ENCODE peak calls at places on chromosomes 11 and 22, in five cellular contexts. Y is H1, X is neuronal stem cell, D is suprapubic skin, Q is cardiac fibroblast. B is an unnamed sample.

GRCh38 chr11:3111919-3112690 is 53.0 kb downstream of the OSBPL5 start:
- DNase-seq in D (no peak), Y (no peak), Q (peak), X (no peak), B (peak)

GRCh38 chr11:73310076-73310475 is 2.0 kb downstream of the ARHGEF17 start:
- DNase-seq in Q (no peak), D (no peak), X (no peak), Y (no peak), B (no peak)

GRCh38 chr22:46111645-46112306 is 38.5 kb upstream of the PPARA start:
- DNase-seq in D (no peak), X (no peak), Q (no peak), Y (no peak), B (no peak)

GRCh38 chr11:15835705-15836411 is 520.5 kb downstream of the SOX6 start:
- DNase-seq in Q (no peak), X (no peak), Y (no peak), D (no peak), B (no peak)

GRCh38 chr22:32048069-32048468 is 5.0 kb downstream of the SLC5A1 start:
- DNase-seq in Y (no peak), X (no peak), D (no peak), Q (no peak), B (no peak)

GRCh38 chr22:39458443-39459083 is 1.8 kb downstream of the MGAT3 start:
- DNase-seq in D (no peak), Y (no peak), X (no peak), Q (no peak), B (no peak)

GRCh38 chr22:49404576-49405199 is 423.0 kb downstream of the BRD1 start:
- DNase-seq in X (no peak), Y (no peak), Q (no peak), D (no peak), B (no peak)

GRCh38 chr11:132177106-132177505 is 806.7 kb downstream of the NTM start:
- DNase-seq in Y (no peak), X (peak), D (no peak), Q (peak), B (peak)

GRCh38 chr11:123184531-123184930 is 10.5 kb downstream of the CLMP start:
- DNase-seq in D (no peak), X (no peak), Y (no peak), Q (no peak), B (no peak)

GRCh38 chr11:2825886-2826678 is 59.5 kb downstream of the CDKN1C start:
- DNase-seq in D (peak), Y (no peak), Q (peak), X (peak), B (no peak)

GRCh38 chr11:26909429-26910009 is 84.4 kb upstream of the FIBIN start:
- DNase-seq in D (no peak), Q (no peak), X (no peak), Y (no peak), B (no peak)

GRCh38 chr11:26904114-26904513 is 89.8 kb upstream of the FIBIN start:
- DNase-seq in Q (no peak), D (no peak), Y (no peak), X (no peak), B (no peak)

GRCh38 chr11:26904801-26905200 is 89.1 kb upstream of the FIBIN start:
- DNase-seq in Y (no peak), D (no peak), Q (no peak), X (no peak), B (no peak)

GRCh38 chr11:26901162-26901561 is 92.8 kb upstream of the FIBIN start:
- DNase-seq in X (no peak), Q (peak), Y (no peak), D (no peak), B (no peak)

DNA sequence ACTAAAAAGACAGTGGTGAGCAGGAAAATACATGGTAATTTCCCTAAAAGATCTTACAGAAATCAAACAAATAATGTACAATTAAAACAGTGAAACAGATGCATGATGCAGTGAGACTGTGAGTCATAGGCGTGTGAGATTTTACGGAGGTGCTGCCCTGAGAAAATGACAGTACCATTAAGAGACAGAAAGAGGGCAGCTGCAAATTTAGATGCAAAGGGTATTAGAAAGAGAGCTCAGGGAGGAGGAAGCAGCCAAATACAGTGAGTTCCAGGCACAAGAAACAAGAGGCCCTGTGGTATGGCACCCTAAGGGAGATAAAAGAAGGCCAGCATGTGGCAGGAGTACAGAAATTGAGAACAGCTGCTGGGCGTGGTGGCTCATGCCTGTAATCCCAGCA is 88.5 kb upstream of the FIBIN start:
- DNase-seq in X (no peak), Y (no peak), D (no peak), Q (peak), B (no peak)
- H3K4me3 ChIP-seq in X (no peak), Y (no peak), D (no peak), Q (no peak), B (no peak)

DNA sequence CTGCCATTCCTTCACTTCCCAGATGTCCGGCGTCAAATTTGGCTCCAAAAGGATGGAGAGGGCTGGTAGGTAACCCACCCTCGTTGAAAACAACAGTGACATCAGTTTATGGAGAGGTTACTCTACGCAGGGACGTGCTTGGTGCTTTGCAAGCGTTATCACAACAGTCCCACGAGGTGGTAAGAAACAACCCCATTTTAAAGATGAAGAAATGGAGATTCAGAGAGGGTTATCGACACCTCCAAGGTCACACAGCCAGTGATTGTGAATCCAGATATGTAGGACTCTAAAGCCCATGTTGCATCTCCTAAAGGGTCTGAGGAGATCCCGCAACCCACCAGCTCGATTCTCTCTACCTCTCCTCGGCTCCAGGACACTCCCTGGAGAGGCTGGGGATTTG is 773 bp downstream of the MIAT start:
- DNase-seq in Y (no peak), X (no peak), Q (no peak), D (no peak), B (no peak)
- H3K4me3 ChIP-seq in Y (peak), X (peak), Q (peak), D (peak), B (peak)

GRCh38 chr11:108019870-108020540 is 11.3 kb downstream of the CUL5 start:
- DNase-seq in Y (no peak), X (no peak), Q (peak), D (no peak), B (no peak)
- H3K4me3 ChIP-seq in Y (no peak), X (no peak), Q (no peak), D (no peak), B (no peak)

DNA sequence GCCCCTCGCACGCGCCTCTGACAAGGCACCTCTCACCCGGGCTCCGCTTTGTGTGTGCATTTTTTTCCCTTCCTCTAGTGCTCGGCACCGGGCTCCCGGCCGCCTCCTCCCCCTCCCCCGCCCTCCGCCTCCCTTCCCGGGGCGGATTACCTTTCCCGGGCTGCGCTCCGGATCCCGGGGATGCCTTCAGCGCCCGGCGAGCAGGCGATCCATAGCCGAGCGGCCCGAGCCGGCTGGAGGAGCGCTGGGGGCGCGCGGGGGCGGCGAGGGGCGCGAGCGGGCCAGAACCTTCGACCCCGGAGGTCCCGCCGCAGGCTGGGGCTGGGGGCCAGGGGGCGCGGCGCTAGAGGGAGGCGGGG is 282 bp downstream of the MPPED2 start:
- DNase-seq in D (no peak), Q (no peak), Y (no peak), X (no peak), B (no peak)
- H3K4me3 ChIP-seq in D (peak), Q (peak), Y (peak), X (peak), B (peak)

GRCh38 chr11:66012371-66012945 is 650 bp downstream of the CST6 start:
- DNase-seq in Y (no peak), Q (no peak), X (no peak), D (no peak), B (no peak)
- H3K4me3 ChIP-seq in Y (peak), Q (no peak), X (peak), D (peak), B (no peak)

GRCh38 chr11:64974124-64974523 is 2.2 kb upstream of the MAJIN start:
- DNase-seq in Y (no peak), X (no peak), Q (no peak), D (no peak), B (no peak)

GRCh38 chr11:64970731-64971151 is 1.2 kb downstream of the MAJIN start:
- DNase-seq in Y (no peak), D (no peak), Q (no peak), X (no peak), B (no peak)

GRCh38 chr11:64969209-64969608 is 2.7 kb downstream of the MAJIN start:
- DNase-seq in D (no peak), Q (no peak), X (no peak), Y (no peak), B (no peak)

GRCh38 chr11:64967376-64967775 is 4.5 kb downstream of the MAJIN start:
- DNase-seq in Q (no peak), D (no peak), X (no peak), Y (no peak), B (no peak)

DNA sequence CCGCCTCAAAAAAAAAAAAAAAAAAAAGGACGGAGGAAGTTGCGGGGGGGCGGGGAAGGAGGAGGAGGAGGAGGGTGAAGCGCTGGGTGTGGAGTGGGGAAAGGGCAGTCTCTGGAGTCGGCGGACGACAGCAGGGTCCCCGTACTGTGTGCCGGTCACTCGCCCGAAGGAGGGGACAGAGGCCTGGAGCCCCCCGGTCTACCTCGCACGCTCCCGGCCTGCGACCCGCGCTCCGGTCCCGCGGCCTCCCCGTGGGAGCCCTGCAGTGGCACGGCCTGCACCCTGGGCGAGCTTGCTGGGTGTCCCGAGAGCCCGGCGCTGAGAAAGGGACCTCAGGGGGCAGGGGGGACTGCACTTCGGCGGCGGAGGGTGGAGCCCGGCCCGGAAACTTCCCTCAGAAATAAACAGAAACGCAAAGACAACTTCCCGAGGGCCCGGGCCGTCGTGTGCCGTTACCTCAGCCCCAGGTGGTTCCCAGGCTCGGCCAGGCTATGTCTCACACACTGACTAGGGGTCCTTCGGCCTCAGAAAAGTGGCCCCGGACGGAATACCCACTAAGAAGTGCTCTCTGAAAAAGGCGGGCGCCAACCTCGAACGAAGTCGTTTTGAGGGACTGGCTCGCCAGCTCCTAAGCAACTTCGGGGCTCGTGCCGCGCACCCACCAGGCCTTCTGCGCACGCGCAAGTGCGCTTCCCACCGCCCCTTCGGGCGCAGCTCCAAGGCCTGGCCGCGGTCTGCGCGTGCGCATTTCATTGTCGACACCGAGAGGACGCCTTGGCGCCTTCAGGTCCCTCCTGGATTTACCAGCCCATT is at the start of gene MAJIN:
- DNase-seq in D (peak), Q (peak), Y (peak), X (peak), B (no peak)
- H3K4me3 ChIP-seq in D (peak), Q (peak), Y (no peak), X (no peak), B (no peak)

DNA sequence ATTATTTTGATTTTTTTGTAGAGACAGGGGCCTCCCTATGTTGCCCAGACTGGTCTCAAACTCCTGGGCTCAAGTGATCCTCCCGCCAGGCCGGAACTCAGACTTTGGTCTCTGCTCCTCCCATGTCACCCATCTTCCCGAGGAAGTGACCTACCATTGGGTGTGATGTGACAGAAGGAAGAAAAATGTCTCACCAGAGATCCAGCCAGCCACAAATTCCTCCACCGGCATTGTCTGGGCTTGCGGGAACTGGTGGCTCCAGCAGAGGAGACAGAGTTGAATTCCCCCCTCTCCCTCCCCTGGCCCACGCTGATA is 768 bp downstream of the SLC25A45 start:
- DNase-seq in D (no peak), Q (peak), X (no peak), Y (no peak), B (peak)
- H3K4me3 ChIP-seq in D (peak), Q (peak), X (no peak), Y (no peak), B (peak)

GRCh38 chr11:47573321-47573720 is 5.4 kb downstream of the KBTBD4 start:
- DNase-seq in Q (no peak), D (peak), Y (no peak), X (no peak), B (no peak)

GRCh38 chr11:47578524-47579460 is at the start of the genes KBTBD4 and NDUFS3:
- DNase-seq in Q (peak), X (peak), Y (peak), D (peak), B (peak)

GRCh38 chr11:47572715-47573255 is 6.0 kb downstream of the KBTBD4 start:
- DNase-seq in Y (no peak), Q (peak), X (no peak), D (peak), B (no peak)

GRCh38 chr11:47571895-47572294 is 6.5 kb downstream of the PTPMT1 start:
- DNase-seq in X (no peak), Q (no peak), Y (no peak), D (no peak), B (no peak)

DNA sequence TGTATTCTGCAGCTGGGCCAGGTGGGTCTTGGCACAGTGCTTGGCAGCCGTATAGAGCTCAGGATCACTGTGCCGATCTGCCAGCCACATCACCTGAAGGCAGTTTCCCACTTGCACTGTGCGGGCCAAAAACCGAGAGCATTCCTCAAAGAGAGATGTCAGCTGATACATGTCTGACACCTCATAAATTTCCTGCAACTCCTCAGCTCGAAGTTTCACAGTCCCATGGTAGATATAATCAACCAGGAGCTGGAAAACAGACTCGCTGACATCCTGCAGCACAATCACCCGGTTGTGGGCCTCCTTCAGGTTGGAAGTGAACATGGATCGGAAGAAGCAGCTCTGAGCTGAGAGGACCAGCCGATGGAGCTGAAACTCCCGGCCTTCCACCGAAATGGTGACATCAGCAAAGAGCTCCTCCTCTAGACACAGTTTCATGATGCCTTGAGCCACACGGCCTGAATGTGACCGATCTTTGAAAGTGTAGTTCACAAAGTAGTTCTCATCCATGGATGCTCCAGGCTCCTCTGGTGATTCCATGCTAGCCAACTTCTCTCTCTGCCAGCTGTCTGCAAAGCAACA is 1.2 kb downstream of the KBTBD4 start:
- DNase-seq in Q (no peak), D (no peak), X (no peak), Y (no peak), B (no peak)
- H3K4me3 ChIP-seq in Q (no peak), D (peak), X (no peak), Y (peak), B (peak)